ENCODE peak calls at places on chromosomes 6 and 20, in six cellular contexts. T is GM04504, Q is tibial artery, M is renal cortical epithelial cell, I is activated T-helper 1 cell treated with Interleukin-2 at 50 U/mL for 16 hours, P is amniotic stem cell. E is an unnamed sample.
A peak's percentile ranks its signal among the peaks of the same experiment; 100 is the strongest.

GRCh38 chr20:25233016-25233772 is 14.7 kb upstream of the PYGB start:
- DNase-seq in T (no peak), Q (peak; percentile 92), M (peak; percentile 90), I (no peak), P (peak; percentile 36), E (no peak)

GRCh38 chr20:18359854-18360253 is 71.5 kb downstream of the ZNF133 start:
- DNase-seq in T (no peak), Q (no peak), M (no peak), I (no peak), P (no peak), E (no peak)

GRCh38 chr6:159761135-159761872 is 541 bp upstream of the ACAT2 start:
- DNase-seq in T (no peak), Q (peak; percentile 73), M (no peak), I (no peak), P (no peak), E (no peak)

GRCh38 chr6:151108548-151108947 is 131.2 kb upstream of the AKAP12 start:
- DNase-seq in T (no peak), Q (no peak), M (no peak), I (no peak), P (no peak), E (no peak)

GRCh38 chr20:3071610-3072529 is at the start of gene OXT:
- DNase-seq in T (no peak), Q (no peak), M (no peak), I (peak; percentile 63), P (no peak), E (no peak)

GRCh38 chr20:16135630-16136029 is 437.6 kb downstream of the KIF16B start:
- DNase-seq in T (no peak), Q (no peak), M (no peak), I (no peak), P (no peak), E (no peak)

GRCh38 chr20:32474967-32475819 is 109.9 kb downstream of the NOL4L start:
- DNase-seq in T (peak; percentile 89), Q (peak; percentile 91), M (peak; percentile 87), I (no peak), P (peak; percentile 80), E (peak; percentile 69)

GRCh38 chr6:36216559-36216958 is 20.0 kb downstream of the BRPF3 start:
- DNase-seq in T (peak; percentile 13), Q (no peak), M (peak; percentile 35), I (no peak), P (no peak), E (no peak)

GRCh38 chr6:21265264-21266044 is 328.1 kb upstream of the SOX4 start:
- DNase-seq in T (no peak), Q (no peak), M (peak; percentile 15), I (no peak), P (no peak), E (no peak)

GRCh38 chr6:57423468-57423867 is 106.0 kb downstream of the PRIM2 start:
- DNase-seq in T (no peak), Q (no peak), M (no peak), I (no peak), P (no peak), E (no peak)

GRCh38 chr6:110513001-110513400 is 36.6 kb upstream of the SLC22A16 start:
- DNase-seq in T (no peak), Q (no peak), M (no peak), I (no peak), P (no peak), E (no peak)

GRCh38 chr20:34710568-34710839 is 6.4 kb downstream of the TP53INP2 start:
- DNase-seq in T (no peak), Q (no peak), M (no peak), I (no peak), P (no peak), E (no peak)

GRCh38 chr6:21190701-21191588 is 402.6 kb upstream of the SOX4 start:
- DNase-seq in T (no peak), Q (no peak), M (no peak), I (no peak), P (no peak), E (no peak)

GRCh38 chr20:62054451-62054953 is 11.2 kb downstream of the TAF4 start:
- DNase-seq in T (no peak), Q (no peak), M (no peak), I (no peak), P (no peak), E (no peak)

GRCh38 chr6:54196905-54197304 is 85.7 kb downstream of the MLIP start:
- DNase-seq in T (no peak), Q (no peak), M (no peak), I (no peak), P (no peak), E (no peak)

GRCh38 chr6:90584636-90585255 is 2.1 kb downstream of the MAP3K7 start:
- DNase-seq in T (no peak), Q (no peak), M (no peak), I (no peak), P (no peak), E (no peak)

GRCh38 chr20:17446171-17446570 is 85.0 kb downstream of the BFSP1 start:
- DNase-seq in T (no peak), Q (no peak), M (no peak), I (no peak), P (no peak), E (no peak)

GRCh38 chr6:33420493-33421343 is 853 bp downstream of the SYNGAP1 start:
- DNase-seq in T (no peak), Q (no peak), M (no peak), I (no peak), P (no peak), E (no peak)

GRCh38 chr6:48069280-48069679 is 41.7 kb downstream of the PTCHD4 start:
- DNase-seq in T (no peak), Q (no peak), M (no peak), I (no peak), P (no peak), E (no peak)

GRCh38 chr6:4848382-4849068 is 72.3 kb downstream of the CDYL start:
- DNase-seq in T (no peak), Q (no peak), M (no peak), I (no peak), P (no peak), E (no peak)

GRCh38 chr6:121510568-121511177 is 75.2 kb downstream of the GJA1 start:
- DNase-seq in T (no peak), Q (no peak), M (peak; percentile 63), I (no peak), P (no peak), E (no peak)

GRCh38 chr6:139539852-139540251 is 165.4 kb upstream of the CITED2 start:
- DNase-seq in T (peak; percentile 85), Q (peak; percentile 89), M (peak; percentile 98), I (no peak), P (peak; percentile 73), E (no peak)

GRCh38 chr6:129865013-129865412 is 3.9 kb upstream of the TMEM244 start:
- DNase-seq in T (no peak), Q (no peak), M (no peak), I (no peak), P (no peak), E (no peak)

GRCh38 chr6:44730771-44731391 is 343.4 kb downstream of the CDC5L start:
- DNase-seq in T (peak; percentile 32), Q (no peak), M (peak; percentile 73), I (no peak), P (peak; percentile 21), E (no peak)

GRCh38 chr6:56246941-56247653 is at the start of gene COL21A1:
- DNase-seq in T (no peak), Q (peak; percentile 82), M (peak; percentile 3), I (no peak), P (no peak), E (no peak)

GRCh38 chr6:105562027-105562426 is 159.1 kb upstream of the PREP start:
- DNase-seq in T (no peak), Q (no peak), M (no peak), I (no peak), P (no peak), E (no peak)

GRCh38 chr6:158026901-158027589 is 45.4 kb downstream of the SYNJ2 start:
- DNase-seq in T (no peak), Q (peak; percentile 62), M (no peak), I (no peak), P (no peak), E (no peak)

GRCh38 chr20:32019156-32019510 is 8.9 kb downstream of the CCM2L start:
- DNase-seq in T (no peak), Q (peak; percentile 38), M (no peak), I (no peak), P (no peak), E (no peak)

E was measured in CD14-positive monocyte.